ENCODE peak calls at places on chromosome 16, in ten cellular contexts. D is A549, B is sigmoid colon, J is OCI-LY7, S is neural progenitor cell, Z is fibroblast of lung, V is IMR-90, Q is ascending aorta, E is endothelial cell of umbilical vein, P is PC-9. H is an unnamed sample.
A peak's percentile ranks its signal among the peaks of the same experiment; 100 is the strongest.

GRCh38 chr16:63737633-63738032 is 1384.2 kb downstream of the CDH11 start:
- DNase-seq in D (no peak), B (no peak), J (no peak), S (no peak), Z (no peak), V (no peak), Q (no peak), E (no peak), P (no peak), H (no peak)

GRCh38 chr16:30032083-30032819 is 1.2 kb upstream of the TLCD3B start:
- DNase-seq in D (no peak), B (no peak), J (peak; percentile 80), S (peak; percentile 83), Z (peak; percentile 70), V (peak; percentile 67), Q (no peak), E (peak; percentile 56), P (peak; percentile 72), H (peak; percentile 37)

GRCh38 chr16:84362410-84362809 is 5.9 kb upstream of the ATP2C2 start:
- DNase-seq in D (no peak), B (no peak), J (no peak), S (peak; percentile 85), Z (no peak), V (no peak), Q (no peak), E (no peak), P (peak; percentile 28), H (no peak)

GRCh38 chr16:8795096-8795495 is 2.3 kb downstream of the TMEM186 start:
- DNase-seq in D (peak; percentile 48), B (no peak), J (no peak), S (no peak), Z (no peak), V (no peak), Q (no peak), E (no peak), P (no peak), H (no peak)

GRCh38 chr16:79997257-79997656 is 396.7 kb upstream of the MAF start:
- DNase-seq in D (no peak), B (no peak), J (peak; percentile 10), S (peak; percentile 50), Z (peak; percentile 10), V (peak; percentile 26), Q (no peak), E (peak; percentile 3), P (no peak), H (no peak)

GRCh38 chr16:51151951-51152663 is 1.0 kb upstream of the SALL1 start:
- DNase-seq in D (no peak), B (no peak), J (no peak), S (peak; percentile 96), Z (peak; percentile 40), V (peak; percentile 80), Q (no peak), E (no peak), P (no peak), H (peak; percentile 22)

GRCh38 chr16:68265078-68265925 is 976 bp downstream of the SLC7A6 start:
- DNase-seq in D (peak; percentile 84), B (peak; percentile 87), J (peak; percentile 54), S (peak; percentile 50), Z (peak; percentile 46), V (peak; percentile 69), Q (peak; percentile 90), E (peak; percentile 60), P (peak; percentile 83), H (peak; percentile 42)

GRCh38 chr16:389317-389716 is 7.5 kb upstream of the PGAP6 start:
- DNase-seq in D (no peak), B (no peak), J (no peak), S (no peak), Z (no peak), V (no peak), Q (no peak), E (no peak), P (no peak), H (no peak)

GRCh38 chr16:64304376-64304775 is 817.5 kb downstream of the CDH11 start:
- DNase-seq in D (no peak), B (no peak), J (no peak), S (no peak), Z (no peak), V (no peak), Q (no peak), E (no peak), P (no peak), H (no peak)

GRCh38 chr16:55497558-55497957 is 11.3 kb upstream of the LPCAT2 start:
- DNase-seq in D (no peak), B (no peak), J (no peak), S (no peak), Z (no peak), V (no peak), Q (no peak), E (no peak), P (no peak), H (no peak)

GRCh38 chr16:71954180-71954579 is 46.0 kb downstream of the PKD1L3 start:
- DNase-seq in D (no peak), B (no peak), J (no peak), S (no peak), Z (no peak), V (no peak), Q (no peak), E (no peak), P (no peak), H (no peak)

GRCh38 chr16:12158428-12158827 is 181.9 kb downstream of the SNX29 start:
- DNase-seq in D (no peak), B (no peak), J (no peak), S (no peak), Z (peak; percentile 92), V (peak; percentile 88), Q (no peak), E (no peak), P (no peak), H (no peak)

GRCh38 chr16:85753976-85754375 is 3.1 kb upstream of the C16orf74 start:
- DNase-seq in D (no peak), B (no peak), J (peak; percentile 43), S (no peak), Z (no peak), V (no peak), Q (no peak), E (no peak), P (no peak), H (peak; percentile 80)

GRCh38 chr16:85751665-85752501 is 987 bp upstream of the C16orf74 start:
- DNase-seq in D (no peak), B (no peak), J (peak; percentile 24), S (no peak), Z (peak; percentile 25), V (peak; percentile 58), Q (no peak), E (peak; percentile 53), P (peak; percentile 54), H (no peak)

GRCh38 chr16:85754403-85754802 is 3.5 kb upstream of the C16orf74 start:
- DNase-seq in D (no peak), B (no peak), J (peak; percentile 78), S (no peak), Z (no peak), V (no peak), Q (no peak), E (no peak), P (no peak), H (no peak)

GRCh38 chr16:85753559-85753958 is 2.7 kb upstream of the C16orf74 start:
- DNase-seq in D (no peak), B (no peak), J (no peak), S (no peak), Z (no peak), V (no peak), Q (no peak), E (no peak), P (peak; percentile 25), H (peak; percentile 79)

GRCh38 chr16:85752511-85753420 is 1.9 kb upstream of the C16orf74 start:
- DNase-seq in D (no peak), B (peak; percentile 78), J (peak; percentile 66), S (peak; percentile 78), Z (peak; percentile 34), V (peak; percentile 62), Q (no peak), E (no peak), P (no peak), H (peak; percentile 86)
- H3K4me1 ChIP-seq in D (peaks cover 19% of the 10 kb centered on the region), B (no peaks in the 10 kb centered on the region), J (peaks cover 97% of the 10 kb centered on the region), S (peaks cover 22% of the 10 kb centered on the region), Z (peaks cover 23% of the 10 kb centered on the region), V (peaks cover 32% of the 10 kb centered on the region), Q (peaks cover 11% of the 10 kb centered on the region), E (peaks cover 24% of the 10 kb centered on the region), P (peaks cover 52% of the 10 kb centered on the region), H (peaks cover 54% of the 10 kb centered on the region)

GRCh38 chr16:31477220-31478216 is 5.4 kb upstream of the SLC5A2 start:
- DNase-seq in D (no peak), B (no peak), J (no peak), S (peak; percentile 52), Z (no peak), V (no peak), Q (no peak), E (no peak), P (peak; percentile 96), H (peak; percentile 88)
- H3K27ac ChIP-seq in D (no peak overlapping the region), B (peak overlapping the region; percentile 75), J (no peak overlapping the region), S (no peak overlapping the region), Z (no peak overlapping the region), V (no peak overlapping the region), Q (no peak overlapping the region), E (no peak overlapping the region), P (peak overlapping the region; percentile 50), H (peak overlapping the region; percentile 87)

DNA sequence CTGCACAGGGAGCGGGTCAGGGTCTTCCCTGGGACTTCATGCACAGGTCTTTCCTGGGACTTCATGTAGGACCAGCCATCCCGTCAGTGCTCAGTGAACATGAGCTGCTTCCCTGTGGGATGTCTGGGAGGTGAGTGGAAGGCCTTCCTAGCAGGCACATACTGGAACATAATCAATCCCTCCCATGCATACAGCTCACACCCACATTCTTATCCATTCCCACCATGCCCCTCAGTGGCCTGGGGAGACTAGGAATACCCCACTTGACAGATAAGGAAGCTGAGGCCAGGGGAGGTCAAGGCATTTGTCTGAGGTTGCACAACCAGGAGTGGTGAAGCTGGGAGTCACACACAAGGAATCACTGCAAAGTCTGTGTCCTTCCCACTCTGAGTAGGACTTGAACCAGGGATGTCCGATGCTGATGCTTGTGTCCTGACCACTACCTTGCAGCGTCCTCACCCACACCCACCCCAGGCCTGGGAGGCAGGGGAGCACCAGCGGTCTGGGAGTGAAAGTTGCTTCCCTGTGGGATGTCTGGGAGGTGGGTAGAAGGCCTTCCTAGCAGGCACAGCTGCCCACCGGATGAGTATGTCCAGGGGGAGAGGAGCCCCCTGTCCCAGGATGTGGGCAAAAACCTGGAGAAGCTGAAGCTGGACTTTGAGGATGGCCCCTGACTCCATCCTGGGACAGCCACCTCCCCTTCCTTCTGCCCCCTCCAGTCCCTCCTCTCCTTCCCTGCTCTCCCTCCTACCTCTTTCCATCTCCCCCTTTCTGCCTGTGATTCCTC is 1.0 kb upstream of the NLRC5 start:
- DNase-seq in D (no peak), B (no peak), J (no peak), S (no peak), Z (no peak), V (peak; percentile 37), Q (peak; percentile 64), E (no peak), P (no peak), H (no peak)
- H3K4me1 ChIP-seq in D (peaks cover 33% of the 10 kb centered on the region), B (no peaks in the 10 kb centered on the region), J (peaks cover 79% of the 10 kb centered on the region), S (peaks cover 6% of the 10 kb centered on the region), Z (peaks cover 20% of the 10 kb centered on the region), V (peaks cover 26% of the 10 kb centered on the region), Q (peaks cover 16% of the 10 kb centered on the region), E (peaks cover 17% of the 10 kb centered on the region), P (peaks cover 39% of the 10 kb centered on the region), H (peaks cover 39% of the 10 kb centered on the region)

GRCh38 chr16:82891424-82891823 is 264.7 kb downstream of the CDH13 start:
- DNase-seq in D (no peak), B (no peak), J (no peak), S (no peak), Z (no peak), V (no peak), Q (no peak), E (no peak), P (no peak), H (no peak)
- H3K27ac ChIP-seq in D (no peak overlapping the region), B (no peak overlapping the region), J (no peak overlapping the region), S (no peak overlapping the region), Z (no peak overlapping the region), V (no peak overlapping the region), Q (peak overlapping the region; percentile 63), E (no peak overlapping the region), P (no peak overlapping the region), H (no peak overlapping the region)